ENCODE peak calls at places on chromosomes 7 and 10, in ten cellular contexts. Q is H9; F is upper lobe of right lung; H is CD4-positive, alpha-beta T cell; U is A549; Z is IMR-90; W is coronary artery; C is cardiac muscle cell; X is tibial artery; I is HCT116. A is an unnamed sample.

GRCh38 chr10:767794-768193 is 78.3 kb upstream of the DIP2C start:
- DNase-seq in Q (no peak), F (no peak), H (no peak), U (no peak), Z (no peak), W (no peak), C (no peak), X (no peak), I (no peak), A (no peak)

GRCh38 chr10:8402469-8403074 is 348.1 kb downstream of the GATA3 start:
- DNase-seq in Q (no peak), F (no peak), H (peak; percentile 29), U (no peak), Z (no peak), W (no peak), C (peak; percentile 48), X (no peak), I (no peak), A (no peak)

GRCh38 chr7:6636741-6637543 is at the start of gene ZNF316:
- DNase-seq in Q (no peak), F (peak; percentile 86), H (peak; percentile 40), U (peak; percentile 71), Z (peak; percentile 38), W (no peak), C (peak; percentile 62), X (no peak), I (no peak), A (peak; percentile 76)

GRCh38 chr10:71817831-71818268 is 33.2 kb downstream of the PSAP start:
- DNase-seq in Q (no peak), F (peak; percentile 75), H (no peak), U (no peak), Z (no peak), W (no peak), C (no peak), X (peak; percentile 71), I (no peak), A (no peak)

GRCh38 chr7:32501522-32501921 is 6.2 kb downstream of the AVL9 start:
- DNase-seq in Q (no peak), F (no peak), H (no peak), U (no peak), Z (peak; percentile 66), W (no peak), C (peak; percentile 44), X (no peak), I (peak; percentile 24), A (peak; percentile 65)

GRCh38 chr7:123075838-123076462 is 80.5 kb upstream of the TAS2R16 start:
- DNase-seq in Q (no peak), F (no peak), H (no peak), U (no peak), Z (no peak), W (no peak), C (no peak), X (no peak), I (no peak), A (no peak)

GRCh38 chr7:2313450-2314208 is 612 bp downstream of the SNX8 start:
- DNase-seq in Q (no peak), F (no peak), H (no peak), U (peak; percentile 28), Z (no peak), W (peak; percentile 77), C (no peak), X (peak; percentile 30), I (no peak), A (no peak)

GRCh38 chr10:119316729-119317097 is 109.3 kb downstream of the GRK5 start:
- DNase-seq in Q (no peak), F (no peak), H (no peak), U (peak; percentile 92), Z (peak; percentile 92), W (no peak), C (peak; percentile 67), X (no peak), I (peak; percentile 89), A (peak; percentile 81)

GRCh38 chr10:99858849-99859248 is 76.4 kb downstream of the ABCC2 start:
- DNase-seq in Q (no peak), F (no peak), H (no peak), U (no peak), Z (no peak), W (no peak), C (no peak), X (no peak), I (no peak), A (no peak)

GRCh38 chr10:64115471-64115870 is 594.3 kb downstream of the REEP3 start:
- DNase-seq in Q (no peak), F (no peak), H (no peak), U (no peak), Z (no peak), W (no peak), C (no peak), X (no peak), I (no peak), A (no peak)

GRCh38 chr10:64115913-64116643 is 594.9 kb downstream of the REEP3 start:
- DNase-seq in Q (peak; percentile 57), F (no peak), H (no peak), U (peak; percentile 6), Z (no peak), W (no peak), C (peak; percentile 6), X (no peak), I (no peak), A (peak; percentile 24)

GRCh38 chr10:64113375-64113774 is 592.2 kb downstream of the REEP3 start:
- DNase-seq in Q (no peak), F (no peak), H (no peak), U (no peak), Z (no peak), W (no peak), C (no peak), X (no peak), I (no peak), A (no peak)

GRCh38 chr10:64112697-64113367 is 591.6 kb downstream of the REEP3 start:
- DNase-seq in Q (no peak), F (no peak), H (no peak), U (no peak), Z (no peak), W (no peak), C (no peak), X (no peak), I (no peak), A (no peak)

GRCh38 chr10:64113796-64114195 is 592.6 kb downstream of the REEP3 start:
- DNase-seq in Q (peak; percentile 37), F (no peak), H (no peak), U (no peak), Z (no peak), W (no peak), C (no peak), X (no peak), I (no peak), A (no peak)
- TF ChIP-seq CTCF in Q (no peak), F (no peak), H (no peak), U (no peak), Z (no peak), W (no peak), C (no peak), X (no peak), I (no peak), A (no peak)

DNA sequence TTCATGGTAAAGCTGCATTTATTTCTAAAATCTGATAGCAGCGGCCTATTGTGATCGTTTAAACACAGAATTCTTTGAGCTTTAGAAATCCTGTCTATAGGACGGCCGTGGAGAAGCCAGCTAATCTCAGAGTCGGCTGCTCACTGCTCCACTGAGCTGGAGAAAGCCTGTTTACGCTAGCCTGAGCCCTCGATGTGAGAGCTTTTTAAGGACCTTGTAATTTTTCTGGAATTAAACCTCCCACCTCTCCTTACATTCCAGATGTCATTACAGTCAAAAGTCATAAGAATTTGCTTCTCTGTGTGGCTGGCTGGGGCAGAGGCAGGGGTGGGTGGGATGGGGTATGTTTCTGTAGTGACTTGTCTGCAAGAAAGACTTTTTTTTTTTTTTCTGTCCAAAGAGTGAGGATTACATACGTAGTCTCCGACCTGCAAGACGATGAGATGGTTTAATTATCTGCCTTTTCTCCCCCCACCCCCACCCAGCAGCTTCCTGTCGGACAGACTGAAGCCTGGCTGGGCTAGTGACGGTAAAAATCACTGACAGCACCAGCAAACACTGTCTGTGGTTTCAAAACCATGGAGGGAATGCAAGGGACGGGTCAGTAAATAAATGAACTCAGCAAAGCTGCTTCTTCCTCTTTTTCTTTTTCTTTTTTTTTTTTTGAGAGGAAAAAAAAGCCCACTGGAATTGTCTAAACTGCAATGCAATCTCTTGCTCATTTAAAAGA is 31.8 kb downstream of the TRIM8 start:
- DNase-seq in Q (no peak), F (no peak), H (no peak), U (no peak), Z (peak; percentile 98), W (peak; percentile 73), C (peak; percentile 95), X (no peak), I (no peak), A (no peak)
- H3K27ac ChIP-seq in Q (no peak overlapping the region), F (peak overlapping the region; percentile 89), H (peak overlapping the region; percentile 18), U (no peak overlapping the region), Z (peak overlapping the region; percentile 89), W (peak overlapping the region; percentile 94), C (peak overlapping the region; percentile 89), X (peak overlapping the region; percentile 81), I (no peak overlapping the region), A (peak overlapping the region; percentile 90)

GRCh38 chr7:93804726-93805125 is 85.8 kb downstream of the TFPI2 start:
- DNase-seq in Q (no peak), F (no peak), H (no peak), U (no peak), Z (no peak), W (no peak), C (no peak), X (no peak), I (no peak), A (no peak)

DNA sequence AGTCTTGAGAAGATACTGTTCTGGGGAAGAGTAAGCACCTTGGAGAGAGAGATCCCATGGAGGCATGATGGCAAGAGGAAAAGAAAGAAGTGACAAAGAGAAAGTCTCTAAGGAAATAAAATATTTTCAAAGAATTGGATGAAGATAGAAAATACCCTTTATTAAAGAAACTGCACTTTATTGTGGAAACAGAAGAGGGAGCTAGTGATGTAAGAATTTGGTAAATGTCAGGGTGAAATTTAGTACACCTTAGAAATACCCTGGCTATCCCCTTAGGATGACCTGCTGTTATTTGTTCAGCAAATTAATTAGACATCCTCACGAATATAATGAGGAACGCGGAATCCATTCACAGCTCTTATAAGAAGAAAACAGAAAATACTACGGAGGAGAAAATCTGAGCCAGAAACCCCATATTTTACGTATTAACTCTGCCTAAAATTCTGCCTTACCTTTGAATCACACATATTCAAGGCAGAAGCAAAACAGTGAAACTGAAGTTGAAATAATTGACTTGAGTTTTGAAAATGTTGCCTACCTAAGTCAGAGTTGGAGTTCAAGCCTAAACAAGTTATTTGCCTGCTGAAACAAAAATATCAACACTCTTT is 90.7 kb downstream of the TFPI2 start:
- DNase-seq in Q (no peak), F (no peak), H (no peak), U (peak; percentile 22), Z (peak; percentile 23), W (no peak), C (peak; percentile 55), X (no peak), I (no peak), A (peak; percentile 32)
- TF ChIP-seq CTCF in Q (peak; percentile 72), F (peak; percentile 32), H (no peak), U (peak; percentile 78), Z (peak; percentile 67), W (peak; percentile 42), C (peak; percentile 63), X (peak; percentile 31), I (peak; percentile 22), A (peak; percentile 68)

DNA sequence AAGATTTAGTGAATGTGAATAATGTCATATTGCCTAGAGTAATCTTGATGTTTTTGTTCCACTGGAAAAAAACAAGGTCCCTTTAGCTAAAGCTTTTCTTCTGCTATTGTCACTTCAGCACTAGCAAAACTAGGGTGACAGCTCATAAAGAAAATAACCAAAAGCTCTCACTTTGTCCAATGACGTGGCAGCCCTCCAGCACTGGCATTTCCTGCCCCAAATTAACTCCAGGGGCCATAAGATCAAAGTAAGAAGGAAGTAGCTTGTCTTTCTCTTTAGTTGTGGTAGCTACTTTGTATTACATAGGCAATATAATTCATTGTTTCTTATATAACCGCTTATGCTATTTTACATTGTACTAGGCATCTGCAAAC is 47.3 kb downstream of the LRRN3 start:
- DNase-seq in Q (no peak), F (peak; percentile 28), H (peak; percentile 40), U (no peak), Z (peak; percentile 57), W (no peak), C (peak; percentile 42), X (peak; percentile 61), I (peak; percentile 62), A (no peak)
- H3K27ac ChIP-seq in Q (no peak overlapping the region), F (no peak overlapping the region), H (no peak overlapping the region), U (no peak overlapping the region), Z (no peak overlapping the region), W (peak overlapping the region; percentile 76), C (no peak overlapping the region), X (peak overlapping the region; percentile 75), I (peak overlapping the region; percentile 72), A (no peak overlapping the region)